ENCODE peak calls at places on chromosomes 2 and 18, in six cellular contexts. P, K, R, I, S and Q are unnamed samples.

GRCh38 chr2:75560022-75560767 is 544 bp downstream of the EVA1A start:
- DNase-seq in I (peak; percentile 37), S (peak; percentile 25), P (peak; percentile 32), R (no peak), K (no peak), Q (peak; percentile 27)

GRCh38 chr2:45168731-45169338 is 159.6 kb upstream of the SIX2 start:
- DNase-seq in S (peak; percentile 22), R (no peak), I (peak; percentile 59), K (no peak), P (peak; percentile 38), Q (peak; percentile 45)

GRCh38 chr2:181907635-181908034 is 16.1 kb downstream of the ITPRID2 start:
- DNase-seq in P (no peak), K (no peak), R (no peak), S (no peak), I (no peak), Q (no peak)

GRCh38 chr18:66759017-66759416 is 155.1 kb upstream of the CDH19 start:
- DNase-seq in S (no peak), R (no peak), P (no peak), I (no peak), K (no peak), Q (no peak)

GRCh38 chr2:128310094-128310716 is 8.5 kb downstream of the HS6ST1 start:
- DNase-seq in K (no peak), R (no peak), P (no peak), S (no peak), I (no peak), Q (no peak)

GRCh38 chr2:23283653-23284052 is 101.3 kb upstream of the KLHL29 start:
- DNase-seq in S (no peak), K (no peak), P (peak; percentile 4), I (peak; percentile 71), R (no peak), Q (no peak)

GRCh38 chr18:57951999-57952774 is 91.8 kb upstream of the NEDD4L start:
- DNase-seq in I (no peak), R (no peak), P (no peak), S (no peak), K (no peak), Q (no peak)

GRCh38 chr2:169247231-169247630 is 115.1 kb downstream of the LRP2 start:
- DNase-seq in K (no peak), P (no peak), I (no peak), R (no peak), S (no peak), Q (no peak)

GRCh38 chr2:239472220-239472775 is 71.5 kb upstream of the HDAC4 start:
- DNase-seq in I (no peak), S (no peak), R (peak; percentile 80), K (no peak), P (no peak), Q (no peak)

GRCh38 chr2:226868331-226868730 is 32.5 kb downstream of the RHBDD1 start:
- DNase-seq in I (no peak), P (no peak), S (no peak), K (no peak), R (no peak), Q (no peak)

GRCh38 chr2:37829202-37829601 is 95.9 kb upstream of the RMDN2 start:
- DNase-seq in S (no peak), I (peak; percentile 97), P (no peak), R (no peak), K (no peak), Q (no peak)

GRCh38 chr2:212364106-212364505 is 174.5 kb downstream of the ERBB4 start:
- DNase-seq in I (no peak), K (no peak), S (no peak), R (no peak), P (no peak), Q (no peak)

GRCh38 chr2:127082974-127083373 is 24.0 kb downstream of the BIN1 start:
- DNase-seq in R (no peak), I (peak; percentile 38), S (no peak), K (no peak), P (no peak), Q (no peak)

GRCh38 chr2:163717993-163718680 is 17.7 kb downstream of the FIGN start:
- DNase-seq in K (no peak), R (no peak), I (peak; percentile 72), S (no peak), P (no peak), Q (no peak)

GRCh38 chr2:45014016-45014702 is 4.9 kb upstream of the SIX2 start:
- DNase-seq in R (no peak), I (peak; percentile 99), P (no peak), K (no peak), S (peak; percentile 64), Q (peak; percentile 95)

GRCh38 chr2:212536385-212537310 is 2.0 kb downstream of the ERBB4 start:
- DNase-seq in I (no peak), P (peak; percentile 43), R (no peak), S (no peak), K (no peak), Q (no peak)

GRCh38 chr2:59875836-59876235 is 677.6 kb downstream of the BCL11A start:
- DNase-seq in R (no peak), P (no peak), K (no peak), S (no peak), I (no peak), Q (no peak)

GRCh38 chr2:224401641-224402342 is at the start of gene FAM124B:
- DNase-seq in P (no peak), K (peak; percentile 4), R (no peak), I (no peak), S (peak; percentile 52), Q (no peak)

GRCh38 chr18:45910405-45911023 is 56.6 kb downstream of the EPG5 start:
- DNase-seq in K (peak; percentile 54), P (peak; percentile 61), I (peak; percentile 27), R (no peak), S (peak; percentile 70), Q (peak; percentile 56)

GRCh38 chr2:196344397-196344796 is 173.0 kb upstream of the STK17B start:
- DNase-seq in R (no peak), S (no peak), K (no peak), P (no peak), I (no peak), Q (no peak)

GRCh38 chr2:120288016-120288373 is 35.3 kb downstream of the RALB start:
- DNase-seq in P (no peak), I (no peak), K (no peak), S (no peak), R (no peak), Q (no peak)

GRCh38 chr2:240203842-240204270 is 63.4 kb upstream of the OTOS start:
- DNase-seq in S (no peak), I (no peak), P (no peak), K (no peak), R (no peak), Q (no peak)

GRCh38 chr2:84808279-84808678 is 72.6 kb downstream of the TRABD2A start:
- DNase-seq in P (no peak), S (no peak), I (no peak), K (no peak), R (no peak), Q (no peak)

GRCh38 chr2:233145726-233146125 is 85.6 kb downstream of the INPP5D start:
- DNase-seq in R (no peak), P (no peak), S (no peak), K (no peak), I (no peak), Q (no peak)

GRCh38 chr2:85748039-85748438 is 5.8 kb upstream of the ATOH8 start:
- DNase-seq in S (no peak), I (no peak), P (no peak), K (no peak), R (no peak), Q (no peak)

GRCh38 chr18:74901347-74902169 is 303.9 kb downstream of the ZNF407 start:
- DNase-seq in R (no peak), S (no peak), P (no peak), I (no peak), K (no peak), Q (no peak)

GRCh38 chr2:129233751-129234406 is 745.6 kb upstream of the RAB6C start:
- DNase-seq in R (no peak), I (no peak), S (no peak), P (peak; percentile 78), K (no peak), Q (no peak)

GRCh38 chr2:229996320-229996719 is 72.4 kb downstream of the SLC16A14 start:
- DNase-seq in R (no peak), I (no peak), S (no peak), K (no peak), P (no peak), Q (no peak)

GRCh38 chr2:227504700-227505099 is 32.7 kb downstream of the AGFG1 start:
- DNase-seq in R (no peak), K (no peak), P (no peak), I (peak; percentile 58), S (no peak), Q (no peak)

GRCh38 chr2:165440367-165440766 is 29.1 kb upstream of the CSRNP3 start:
- DNase-seq in I (peak; percentile 42), K (no peak), S (no peak), P (no peak), R (no peak), Q (no peak)

GRCh38 chr2:9975328-9975727 is 23.8 kb downstream of the GRHL1 start:
- DNase-seq in K (no peak), I (no peak), S (no peak), R (no peak), P (no peak), Q (no peak)